ENCODE peak calls at places on chromosomes 11 and 22, in five cellular contexts. N is HepG2, Q is H1, R is K562, A is GM12878. Z is an unnamed sample.

GRCh38 chr11:67373916-67374570 is 645 bp upstream of the CLCF1 start:
- DNase-seq in N (peak), A (no peak), Q (peak), R (peak), Z (peak)

GRCh38 chr11:71391352-71391751 is 56.8 kb downstream of the DHCR7 start:
- DNase-seq in A (no peak), R (no peak), N (no peak), Q (no peak), Z (no peak)

GRCh38 chr11:16226245-16226644 is 130.1 kb downstream of the SOX6 start:
- DNase-seq in N (peak), Q (no peak), A (no peak), R (peak), Z (no peak)

GRCh38 chr22:42471441-42471840 is 39.2 kb upstream of the NFAM1 start:
- DNase-seq in N (no peak), R (no peak), Q (no peak), A (no peak), Z (no peak)

GRCh38 chr11:2399488-2400068 is 972 bp upstream of the TSSC4 start:
- DNase-seq in A (no peak), N (no peak), Q (no peak), R (no peak), Z (no peak)

GRCh38 chr11:1838426-1839131 is at the start of gene TNNI2:
- DNase-seq in R (no peak), A (no peak), Q (no peak), N (no peak), Z (no peak)

GRCh38 chr11:1199689-1200610 is 22.9 kb upstream of the MUC5B start:
- DNase-seq in A (no peak), N (no peak), Q (no peak), R (no peak), Z (peak)

GRCh38 chr22:44952863-44953790 is 56.7 kb downstream of the PHF21B start:
- DNase-seq in R (no peak), A (no peak), Q (no peak), N (no peak), Z (no peak)

GRCh38 chr11:43359432-43359818 is 705 bp downstream of the TTC17 start:
- DNase-seq in R (peak), Q (no peak), A (peak), N (peak), Z (peak)

GRCh38 chr11:129143335-129143734 is 48.8 kb downstream of the ARHGAP32 start:
- DNase-seq in N (peak), A (no peak), Q (peak), R (no peak), Z (no peak)

GRCh38 chr11:34224434-34224966 is 119.1 kb downstream of the NAT10 start:
- DNase-seq in R (no peak), A (no peak), N (peak), Q (no peak), Z (no peak)

GRCh38 chr11:86064236-86064803 is 4.6 kb downstream of the PICALM start:
- DNase-seq in N (no peak), R (peak), Q (no peak), A (no peak), Z (no peak)

GRCh38 chr11:45347343-45347742 is 61.2 kb upstream of the SYT13 start:
- DNase-seq in R (no peak), Q (no peak), A (no peak), N (no peak), Z (no peak)

GRCh38 chr11:65378208-65378927 is 4.1 kb downstream of the SLC25A45 start:
- DNase-seq in R (no peak), N (no peak), A (no peak), Q (no peak), Z (no peak)

GRCh38 chr22:39493759-39494158 is 8.3 kb upstream of the MIEF1 start:
- DNase-seq in R (no peak), N (no peak), A (no peak), Q (no peak), Z (no peak)

GRCh38 chr11:111735262-111736116 is 30.7 kb downstream of the PPP2R1B start:
- DNase-seq in N (no peak), Q (no peak), R (no peak), A (no peak), Z (no peak)

GRCh38 chr11:67510023-67510345 is 2.0 kb upstream of the CDK2AP2 start:
- DNase-seq in A (no peak), R (no peak), N (no peak), Q (no peak), Z (no peak)

GRCh38 chr22:35435201-35435712 is 35.3 kb downstream of the MCM5 start:
- DNase-seq in A (no peak), Q (no peak), R (peak), N (no peak), Z (no peak)

GRCh38 chr11:73359930-73360742 is 16.1 kb upstream of the RELT start:
- DNase-seq in N (peak), A (no peak), R (peak), Q (no peak), Z (peak)

GRCh38 chr11:13311570-13311969 is 34.0 kb downstream of the BMAL1 start:
- DNase-seq in Q (no peak), N (no peak), R (no peak), A (no peak), Z (no peak)

GRCh38 chr11:13310443-13310842 is 32.9 kb downstream of the BMAL1 start:
- DNase-seq in A (no peak), Q (no peak), R (no peak), N (no peak), Z (no peak)

GRCh38 chr11:13314676-13315394 is 37.2 kb downstream of the BMAL1 start:
- DNase-seq in R (no peak), Q (no peak), N (no peak), A (no peak), Z (no peak)

GRCh38 chr11:13315517-13316432 is 38.2 kb downstream of the BMAL1 start:
- DNase-seq in N (peak), A (no peak), Q (no peak), R (no peak), Z (no peak)

DNA sequence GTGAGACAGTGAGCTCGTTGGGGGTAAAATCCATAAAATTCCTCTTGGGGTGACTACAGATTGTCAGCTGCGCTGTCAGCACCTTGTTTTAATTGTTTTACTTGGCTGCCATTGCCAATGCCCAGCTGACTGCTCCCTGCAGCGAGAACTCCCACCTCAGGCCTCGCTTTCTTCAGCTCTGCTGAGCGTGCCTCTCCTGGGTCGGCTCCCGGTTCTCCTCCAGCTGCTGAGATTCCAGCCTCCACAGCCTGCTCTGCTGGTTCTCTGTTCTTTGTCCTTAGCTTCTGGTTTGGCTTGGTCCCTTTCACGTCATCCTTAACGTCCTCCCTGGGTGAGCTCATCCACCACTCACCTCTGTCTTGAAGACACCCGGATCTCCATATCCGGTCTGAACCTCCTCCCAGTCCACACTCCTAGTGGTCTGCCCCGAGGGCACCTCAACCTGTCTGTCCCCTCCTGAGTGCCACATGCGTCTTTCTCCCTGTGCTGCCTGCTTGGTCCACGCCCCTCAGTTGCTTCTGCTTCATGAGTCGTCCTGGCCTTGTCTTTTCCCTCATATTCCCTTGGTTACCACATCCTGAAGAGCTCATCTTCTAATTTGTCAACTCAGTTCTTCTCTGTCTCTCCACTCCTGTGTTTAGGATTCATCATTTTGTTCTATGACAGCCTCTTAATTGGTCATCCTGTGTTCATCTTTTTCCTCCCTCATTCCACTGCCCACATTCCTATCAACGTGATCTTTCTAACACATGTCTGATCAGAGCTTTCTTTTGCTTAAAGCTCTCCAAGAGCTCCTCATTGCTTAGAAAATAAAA is 35.6 kb downstream of the BMAL1 start:
- DNase-seq in R (no peak), Q (no peak), N (no peak), A (no peak), Z (no peak)
- TF ChIP-seq ATF2 in R (no peak), Q (no peak), N (no peak), A (no peak), Z (no peak)

DNA sequence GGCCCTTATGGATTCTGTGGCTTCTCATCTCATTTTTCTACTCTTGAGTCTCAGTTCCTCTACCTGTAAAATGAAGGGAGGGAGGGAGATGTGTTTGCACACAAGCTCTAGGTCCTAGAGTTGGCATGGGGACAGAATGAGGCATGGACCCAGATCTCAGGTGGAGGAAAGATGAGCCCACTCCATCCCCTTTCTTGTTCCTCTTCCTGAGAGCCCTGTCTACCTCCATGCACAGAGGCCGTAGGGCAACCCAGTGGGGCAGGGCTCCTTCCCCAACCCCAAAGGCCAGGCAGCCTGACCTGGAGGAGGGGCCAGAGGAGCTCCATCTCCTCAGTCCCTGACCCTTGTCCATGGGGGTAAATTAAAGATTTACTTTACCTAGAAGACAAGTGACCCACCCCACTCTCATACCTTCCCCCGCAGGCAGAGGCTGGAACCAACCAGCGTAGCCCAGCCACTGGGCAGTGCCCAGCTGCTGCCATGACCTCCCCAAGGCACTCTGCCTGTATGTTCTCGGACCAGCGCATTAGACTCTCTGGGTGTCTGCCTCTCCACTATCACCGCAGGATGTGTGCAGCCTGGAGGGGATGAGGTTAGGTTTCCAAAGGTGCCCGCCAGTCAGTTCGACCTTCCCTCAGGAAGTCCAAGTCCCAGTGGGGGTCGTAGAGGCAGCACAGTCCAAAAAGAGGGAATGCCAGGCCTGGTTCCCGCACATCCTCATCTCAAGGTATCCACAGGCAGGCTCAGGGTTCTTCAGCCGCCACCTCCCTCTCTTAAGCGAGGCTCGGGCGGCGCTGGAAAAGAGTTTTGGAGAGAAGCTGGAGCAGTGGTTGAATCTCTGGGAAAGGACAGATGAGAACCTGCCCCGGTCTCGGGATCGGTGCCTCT is 3.0 kb downstream of the SMTN start:
- DNase-seq in A (no peak), N (no peak), R (peak), Q (no peak), Z (no peak)
- TF ChIP-seq ATF2 in A (no peak), N (no peak), R (no peak), Q (no peak), Z (no peak)

GRCh38 chr11:9461068-9461759 is 402 bp downstream of the ZNF143 start:
- DNase-seq in A (peak), N (peak), R (peak), Q (no peak), Z (peak)

GRCh38 chr11:9461760-9462134 is 935 bp downstream of the ZNF143 start:
- DNase-seq in N (peak), A (no peak), R (peak), Q (no peak), Z (no peak)

GRCh38 chr11:9462172-9462799 is 1.5 kb downstream of the ZNF143 start:
- DNase-seq in N (no peak), Q (no peak), A (no peak), R (no peak), Z (no peak)

GRCh38 chr11:9460322-9461067 is at the start of gene ZNF143:
- DNase-seq in Q (peak), N (peak), A (peak), R (peak), Z (peak)

DNA sequence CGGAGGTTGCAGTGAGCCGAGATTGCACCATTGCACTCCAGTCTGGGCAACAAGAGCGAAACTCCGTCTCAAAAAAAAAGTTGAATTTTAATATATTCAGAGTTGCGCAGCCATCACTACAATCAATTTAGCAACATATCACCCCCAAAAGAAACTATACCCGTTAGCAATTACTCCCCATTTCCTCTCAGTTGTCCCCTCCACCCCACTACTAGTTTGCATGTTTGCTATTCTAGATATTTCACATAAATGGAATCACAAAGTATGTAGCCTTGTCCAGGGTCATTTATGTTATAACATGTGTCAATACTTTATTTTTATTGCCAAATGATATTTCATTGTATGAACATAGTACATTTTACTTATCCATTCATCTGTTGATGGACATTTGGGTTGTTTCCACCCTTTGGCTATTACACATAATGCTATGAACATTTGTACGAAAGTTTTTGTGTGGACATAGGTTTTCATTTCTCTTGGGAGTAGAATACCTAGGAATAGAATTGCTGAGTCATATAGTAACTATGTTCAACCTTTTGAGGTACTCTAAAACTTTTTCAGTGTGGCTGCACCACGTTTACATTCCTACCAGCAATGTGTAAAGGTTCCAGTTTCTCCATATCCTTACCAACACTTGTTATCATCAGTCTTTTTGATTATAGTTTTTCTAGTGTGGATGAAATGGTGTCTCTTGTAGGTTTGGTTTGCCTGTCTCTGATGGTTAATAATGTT is 2.2 kb downstream of the ZNF143 start:
- DNase-seq in R (peak), A (peak), Q (no peak), N (peak), Z (no peak)
- TF ChIP-seq ATF2 in R (no peak), A (peak), Q (no peak), N (no peak), Z (no peak)

GRCh38 chr11:76661306-76661751 is 9.2 kb downstream of the LRRC32 start:
- DNase-seq in N (no peak), A (no peak), R (no peak), Q (no peak), Z (no peak)

GRCh38 chr11:76663912-76664440 is 6.6 kb downstream of the LRRC32 start:
- DNase-seq in Q (no peak), R (no peak), A (no peak), N (no peak), Z (no peak)

GRCh38 chr11:76663461-76663760 is 7.1 kb downstream of the LRRC32 start:
- DNase-seq in N (no peak), A (no peak), R (no peak), Q (no peak), Z (no peak)

GRCh38 chr11:76661835-76662434 is 8.6 kb downstream of the LRRC32 start:
- DNase-seq in R (no peak), Q (no peak), N (no peak), A (no peak), Z (no peak)

DNA sequence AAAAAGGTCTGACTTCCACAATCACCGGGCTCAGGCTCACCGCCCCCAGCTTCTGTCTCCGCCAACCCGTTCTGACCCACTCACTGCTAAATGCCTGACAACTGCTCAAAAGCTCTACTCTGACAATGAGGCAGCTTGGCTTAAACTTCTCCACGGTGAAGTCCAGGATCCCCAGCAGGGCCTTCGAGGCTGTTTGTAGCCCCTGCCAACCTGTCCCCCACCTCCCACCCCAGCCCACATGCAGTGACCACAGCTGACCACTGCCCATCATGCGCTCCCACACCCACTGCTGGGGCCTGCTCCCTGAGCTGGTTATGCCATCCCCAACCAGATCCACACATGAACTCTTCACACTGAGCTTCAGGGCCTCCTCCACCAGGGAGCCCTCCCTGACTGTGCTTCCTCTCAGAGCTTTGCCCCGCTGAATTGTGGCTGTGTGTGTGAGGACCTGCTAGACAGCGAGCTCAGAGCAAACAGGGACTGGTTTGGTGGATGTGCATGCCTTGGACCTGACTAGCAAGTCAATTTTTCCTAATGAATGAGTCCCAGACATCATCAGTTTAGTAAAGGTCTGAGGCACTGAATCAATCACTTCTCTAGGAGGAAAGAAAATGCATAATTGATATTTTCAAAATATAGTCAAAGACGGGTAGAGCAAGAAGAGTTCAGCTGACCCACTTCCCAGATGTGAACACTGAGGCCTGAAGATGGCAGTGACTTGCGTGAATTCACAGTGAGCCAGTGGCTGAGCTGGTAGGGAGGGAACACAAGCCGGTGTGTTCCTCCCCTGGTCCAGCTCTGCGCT is 7.7 kb downstream of the LRRC32 start:
- DNase-seq in Q (no peak), A (no peak), R (no peak), N (no peak), Z (no peak)
- TF ChIP-seq ATF2 in Q (no peak), A (no peak), R (no peak), N (no peak), Z (no peak)

GRCh38 chr11:84887055-84887629 is 740.0 kb downstream of the DLG2 start:
- DNase-seq in Q (no peak), A (no peak), R (no peak), N (no peak), Z (no peak)

GRCh38 chr11:84889556-84889955 is 737.6 kb downstream of the DLG2 start:
- DNase-seq in N (no peak), A (no peak), R (no peak), Q (no peak), Z (no peak)

GRCh38 chr11:84894666-84895065 is 732.5 kb downstream of the DLG2 start:
- DNase-seq in A (no peak), N (no peak), Q (no peak), R (no peak), Z (peak)

GRCh38 chr11:84886344-84886743 is 740.8 kb downstream of the DLG2 start:
- DNase-seq in R (no peak), A (no peak), Q (no peak), N (no peak), Z (no peak)

DNA sequence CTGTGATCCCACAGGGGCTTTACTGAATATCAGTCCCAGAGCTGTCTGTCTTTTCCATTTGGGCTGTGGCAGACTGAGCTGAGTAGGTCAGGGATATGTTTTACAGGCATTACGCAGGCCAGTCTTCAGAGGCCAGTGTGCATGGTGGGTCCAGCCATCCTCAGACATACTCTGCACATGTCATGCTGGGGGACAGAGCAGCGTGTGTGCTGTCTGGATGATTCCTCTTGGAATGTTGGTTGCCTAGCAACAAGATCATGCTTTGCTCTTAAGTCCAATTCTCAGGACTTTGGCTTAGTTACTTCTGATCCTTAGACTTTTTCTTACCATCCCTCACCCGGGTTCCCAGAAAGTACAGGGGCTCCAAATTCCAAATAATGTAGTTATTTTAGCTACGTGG is 736.4 kb downstream of the DLG2 start:
- DNase-seq in R (no peak), A (no peak), Q (no peak), N (no peak), Z (no peak)
- TF ChIP-seq ATF2 in R (no peak), A (no peak), Q (no peak), N (no peak), Z (no peak)

GRCh38 chr11:70129051-70129592 is 51.0 kb downstream of the ANO1 start:
- DNase-seq in R (no peak), Q (no peak), A (no peak), N (no peak), Z (no peak)
- TF ChIP-seq ATF2 in R (no peak), Q (no peak), A (no peak), N (no peak), Z (no peak)

DNA sequence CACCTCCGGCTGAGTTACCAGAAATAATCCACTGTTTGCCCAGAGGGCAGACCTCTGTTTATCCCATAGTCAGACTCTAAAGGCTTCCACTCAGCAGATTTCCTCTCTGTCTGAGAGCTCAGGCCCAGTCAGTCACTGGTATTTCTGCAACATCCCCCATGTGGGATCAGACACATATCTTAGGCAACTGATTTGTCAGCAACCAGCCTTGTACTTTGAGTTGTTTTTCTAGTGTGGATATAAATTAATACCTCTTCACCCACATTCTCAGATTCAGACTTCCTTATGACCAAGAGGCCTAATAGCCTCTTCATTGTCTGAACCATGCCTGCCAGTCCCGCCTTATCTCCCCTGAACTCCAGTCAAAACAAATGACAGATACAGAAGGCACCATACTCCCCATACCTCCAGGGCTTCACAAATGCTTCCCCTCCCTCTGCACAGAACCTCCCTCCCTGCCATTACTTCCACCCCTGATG is 193.5 kb downstream of the FAM76B start:
- DNase-seq in R (peak), N (no peak), Q (no peak), A (no peak), Z (no peak)
- TF ChIP-seq ATF2 in R (no peak), N (no peak), Q (no peak), A (no peak), Z (no peak)

GRCh38 chr22:28000361-28000760 is 81.3 kb upstream of the PITPNB start:
- DNase-seq in Q (no peak), A (no peak), R (no peak), N (no peak), Z (no peak)
- TF ChIP-seq ATF2 in Q (no peak), A (no peak), R (no peak), N (no peak), Z (no peak)